ENCODE peak calls at places on chromosomes 3 and 15, in eight cellular contexts. One of them, this sample, is unnamed.

GRCh38 chr3:51373658-51374421 is 11.3 kb upstream of the MANF start:
- DNase-seq in gastrocnemius medialis: no peak
- DNase-seq in uterus: no peak
- DNase-seq in stomach: no peak
- DNase-seq in body of pancreas: no peak
- DNase-seq in adrenal gland: no peak
- DNase-seq in IMR-90: no peak
- DNase-seq in transverse colon: no peak
- DNase-seq in this sample: no peak

GRCh38 chr15:60323322-60323721 is 74.5 kb downstream of the ANXA2 start:
- DNase-seq in gastrocnemius medialis: no peak
- DNase-seq in uterus: no peak
- DNase-seq in stomach: no peak
- DNase-seq in body of pancreas: no peak
- DNase-seq in adrenal gland: no peak
- DNase-seq in IMR-90: no peak
- DNase-seq in transverse colon: no peak
- DNase-seq in this sample: no peak

GRCh38 chr15:96870510-96871039 is 540.1 kb downstream of the NR2F2 start:
- DNase-seq in gastrocnemius medialis: no peak
- DNase-seq in uterus: no peak
- DNase-seq in stomach: no peak
- DNase-seq in body of pancreas: no peak
- DNase-seq in adrenal gland: no peak
- DNase-seq in IMR-90: no peak
- DNase-seq in transverse colon: no peak
- DNase-seq in this sample: no peak

GRCh38 chr3:166471074-166471753 is 634.0 kb upstream of the BCHE start:
- DNase-seq in gastrocnemius medialis: no peak
- DNase-seq in uterus: no peak
- DNase-seq in stomach: no peak
- DNase-seq in body of pancreas: no peak
- DNase-seq in adrenal gland: no peak
- DNase-seq in IMR-90: no peak
- DNase-seq in transverse colon: no peak
- DNase-seq in this sample: no peak

GRCh38 chr3:156677536-156677935 is 3.1 kb downstream of the TIPARP start:
- DNase-seq in gastrocnemius medialis: no peak
- DNase-seq in uterus: no peak
- DNase-seq in stomach: no peak
- DNase-seq in body of pancreas: no peak
- DNase-seq in adrenal gland: no peak
- DNase-seq in IMR-90: no peak
- DNase-seq in transverse colon: no peak
- DNase-seq in this sample: no peak

GRCh38 chr3:38723569-38724391 is 74.3 kb upstream of the SCN5A start:
- DNase-seq in gastrocnemius medialis: no peak
- DNase-seq in uterus: no peak
- DNase-seq in stomach: no peak
- DNase-seq in body of pancreas: peak; percentile 19
- DNase-seq in adrenal gland: no peak
- DNase-seq in IMR-90: no peak
- DNase-seq in transverse colon: no peak
- DNase-seq in this sample: peak; percentile 87

GRCh38 chr15:67178569-67179210 is 75.8 kb downstream of the AAGAB start:
- DNase-seq in gastrocnemius medialis: no peak
- DNase-seq in uterus: peak; percentile 33
- DNase-seq in stomach: no peak
- DNase-seq in body of pancreas: no peak
- DNase-seq in adrenal gland: no peak
- DNase-seq in IMR-90: peak; percentile 99
- DNase-seq in transverse colon: no peak
- DNase-seq in this sample: no peak

GRCh38 chr3:88452228-88452627 is 302.5 kb downstream of the C3orf38 start:
- DNase-seq in gastrocnemius medialis: no peak
- DNase-seq in uterus: no peak
- DNase-seq in stomach: no peak
- DNase-seq in body of pancreas: no peak
- DNase-seq in adrenal gland: no peak
- DNase-seq in IMR-90: no peak
- DNase-seq in transverse colon: no peak
- DNase-seq in this sample: no peak

GRCh38 chr15:73052679-73053397 is 575 bp downstream of the NEO1 start:
- DNase-seq in gastrocnemius medialis: peak; percentile 48
- DNase-seq in uterus: peak; percentile 56
- DNase-seq in stomach: peak; percentile 29
- DNase-seq in body of pancreas: peak; percentile 48
- DNase-seq in adrenal gland: peak; percentile 54
- DNase-seq in IMR-90: peak; percentile 38
- DNase-seq in transverse colon: peak; percentile 62
- DNase-seq in this sample: peak; percentile 33

GRCh38 chr3:156963096-156963495 is 136.9 kb downstream of the LEKR1 start:
- DNase-seq in gastrocnemius medialis: no peak
- DNase-seq in uterus: no peak
- DNase-seq in stomach: no peak
- DNase-seq in body of pancreas: no peak
- DNase-seq in adrenal gland: no peak
- DNase-seq in IMR-90: no peak
- DNase-seq in transverse colon: no peak
- DNase-seq in this sample: no peak

GRCh38 chr3:118990818-118991560 is 43.7 kb downstream of the IGSF11 start:
- DNase-seq in gastrocnemius medialis: no peak
- DNase-seq in uterus: no peak
- DNase-seq in stomach: no peak
- DNase-seq in body of pancreas: no peak
- DNase-seq in adrenal gland: no peak
- DNase-seq in IMR-90: no peak
- DNase-seq in transverse colon: no peak
- DNase-seq in this sample: no peak

GRCh38 chr3:52056521-52056967 is at the start of gene DUSP7:
- DNase-seq in gastrocnemius medialis: peak; percentile 67
- DNase-seq in uterus: peak; percentile 52
- DNase-seq in stomach: peak; percentile 79
- DNase-seq in body of pancreas: peak; percentile 67
- DNase-seq in adrenal gland: peak; percentile 76
- DNase-seq in IMR-90: peak; percentile 46
- DNase-seq in transverse colon: peak; percentile 77
- DNase-seq in this sample: peak; percentile 87

GRCh38 chr15:52787123-52787503 is 3.0 kb downstream of the ONECUT1 start:
- DNase-seq in gastrocnemius medialis: no peak
- DNase-seq in uterus: no peak
- DNase-seq in stomach: no peak
- DNase-seq in body of pancreas: peak; percentile 39
- DNase-seq in adrenal gland: no peak
- DNase-seq in IMR-90: no peak
- DNase-seq in transverse colon: no peak
- DNase-seq in this sample: no peak

GRCh38 chr3:155946178-155946577 is 75.7 kb downstream of the GMPS start:
- DNase-seq in gastrocnemius medialis: no peak
- DNase-seq in uterus: no peak
- DNase-seq in stomach: no peak
- DNase-seq in body of pancreas: no peak
- DNase-seq in adrenal gland: no peak
- DNase-seq in IMR-90: peak; percentile 92
- DNase-seq in transverse colon: no peak
- DNase-seq in this sample: no peak

GRCh38 chr3:24830230-24831152 is 335.8 kb upstream of the THRB start:
- DNase-seq in gastrocnemius medialis: no peak
- DNase-seq in uterus: no peak
- DNase-seq in stomach: peak; percentile 30
- DNase-seq in body of pancreas: peak; percentile 14
- DNase-seq in adrenal gland: no peak
- DNase-seq in IMR-90: no peak
- DNase-seq in transverse colon: peak; percentile 8
- DNase-seq in this sample: peak; percentile 33

GRCh38 chr3:52245322-52246263 is at the start of gene PPM1M:
- DNase-seq in gastrocnemius medialis: peak; percentile 24
- DNase-seq in uterus: peak; percentile 55
- DNase-seq in stomach: peak; percentile 58
- DNase-seq in body of pancreas: peak; percentile 60
- DNase-seq in adrenal gland: peak; percentile 64
- DNase-seq in IMR-90: peak; percentile 31
- DNase-seq in transverse colon: peak; percentile 67
- DNase-seq in this sample: peak; percentile 67

GRCh38 chr3:134366928-134367352 is 7.3 kb downstream of the AMOTL2 start:
- DNase-seq in gastrocnemius medialis: peak; percentile 68
- DNase-seq in uterus: no peak
- DNase-seq in stomach: peak; percentile 67
- DNase-seq in body of pancreas: peak; percentile 49
- DNase-seq in adrenal gland: peak; percentile 57
- DNase-seq in IMR-90: no peak
- DNase-seq in transverse colon: no peak
- DNase-seq in this sample: peak; percentile 51

GRCh38 chr3:185658504-185658912 is 72.4 kb downstream of the SENP2 start:
- DNase-seq in gastrocnemius medialis: peak; percentile 83
- DNase-seq in uterus: peak; percentile 82
- DNase-seq in stomach: peak; percentile 40
- DNase-seq in body of pancreas: peak; percentile 50
- DNase-seq in adrenal gland: peak; percentile 89
- DNase-seq in IMR-90: peak; percentile 99
- DNase-seq in transverse colon: peak; percentile 65
- DNase-seq in this sample: peak; percentile 61

GRCh38 chr15:90711418-90711824 is 5.7 kb upstream of the BLM start:
- DNase-seq in gastrocnemius medialis: no peak
- DNase-seq in uterus: no peak
- DNase-seq in stomach: no peak
- DNase-seq in body of pancreas: no peak
- DNase-seq in adrenal gland: no peak
- DNase-seq in IMR-90: no peak
- DNase-seq in transverse colon: no peak
- DNase-seq in this sample: no peak

GRCh38 chr3:187293977-187294376 is 2.4 kb upstream of the MASP1 start:
- DNase-seq in gastrocnemius medialis: no peak
- DNase-seq in uterus: no peak
- DNase-seq in stomach: no peak
- DNase-seq in body of pancreas: no peak
- DNase-seq in adrenal gland: no peak
- DNase-seq in IMR-90: no peak
- DNase-seq in transverse colon: no peak
- DNase-seq in this sample: no peak

GRCh38 chr15:66901336-66902100 is 163.9 kb upstream of the SMAD3 start:
- DNase-seq in gastrocnemius medialis: no peak
- DNase-seq in uterus: no peak
- DNase-seq in stomach: no peak
- DNase-seq in body of pancreas: no peak
- DNase-seq in adrenal gland: no peak
- DNase-seq in IMR-90: peak; percentile 68
- DNase-seq in transverse colon: no peak
- DNase-seq in this sample: no peak

DNA sequence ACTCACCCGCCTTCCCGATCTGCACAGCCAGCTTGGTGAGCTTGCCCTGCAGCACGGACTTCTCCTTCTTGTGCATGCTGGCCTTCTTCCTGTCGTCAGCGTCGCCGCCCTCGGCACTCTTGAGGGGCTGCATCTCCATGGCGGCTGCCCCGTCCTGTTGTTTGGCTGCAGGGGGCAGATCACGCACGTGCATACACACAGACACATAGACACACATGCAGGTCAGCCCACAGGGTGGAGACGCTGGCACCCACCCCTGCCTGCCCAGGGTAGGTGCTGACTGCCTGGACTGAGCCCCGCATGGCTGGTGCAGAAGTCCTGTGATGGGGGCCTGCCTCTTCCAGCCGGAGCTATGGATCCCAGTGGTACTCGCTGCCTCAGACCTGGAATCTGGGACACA is 57.3 kb upstream of the SEC13 start:
- DNase-seq in gastrocnemius medialis: no peak
- DNase-seq in uterus: no peak
- DNase-seq in stomach: no peak
- DNase-seq in body of pancreas: no peak
- DNase-seq in adrenal gland: no peak
- DNase-seq in IMR-90: no peak
- DNase-seq in transverse colon: no peak
- DNase-seq in this sample: no peak
- H3K4me1 ChIP-seq in gastrocnemius medialis: peaks cover 36% of the 10 kb centered on the region
- H3K4me1 ChIP-seq in uterus: no peaks in the 10 kb centered on the region
- H3K4me1 ChIP-seq in stomach: peaks cover 8% of the 10 kb centered on the region
- H3K4me1 ChIP-seq in body of pancreas: no peaks in the 10 kb centered on the region
- H3K4me1 ChIP-seq in adrenal gland: no peaks in the 10 kb centered on the region
- H3K4me1 ChIP-seq in IMR-90: peaks cover 3% of the 10 kb centered on the region
- H3K4me1 ChIP-seq in transverse colon: no peaks in the 10 kb centered on the region
- H3K4me1 ChIP-seq in this sample: peaks cover 16% of the 10 kb centered on the region

DNA sequence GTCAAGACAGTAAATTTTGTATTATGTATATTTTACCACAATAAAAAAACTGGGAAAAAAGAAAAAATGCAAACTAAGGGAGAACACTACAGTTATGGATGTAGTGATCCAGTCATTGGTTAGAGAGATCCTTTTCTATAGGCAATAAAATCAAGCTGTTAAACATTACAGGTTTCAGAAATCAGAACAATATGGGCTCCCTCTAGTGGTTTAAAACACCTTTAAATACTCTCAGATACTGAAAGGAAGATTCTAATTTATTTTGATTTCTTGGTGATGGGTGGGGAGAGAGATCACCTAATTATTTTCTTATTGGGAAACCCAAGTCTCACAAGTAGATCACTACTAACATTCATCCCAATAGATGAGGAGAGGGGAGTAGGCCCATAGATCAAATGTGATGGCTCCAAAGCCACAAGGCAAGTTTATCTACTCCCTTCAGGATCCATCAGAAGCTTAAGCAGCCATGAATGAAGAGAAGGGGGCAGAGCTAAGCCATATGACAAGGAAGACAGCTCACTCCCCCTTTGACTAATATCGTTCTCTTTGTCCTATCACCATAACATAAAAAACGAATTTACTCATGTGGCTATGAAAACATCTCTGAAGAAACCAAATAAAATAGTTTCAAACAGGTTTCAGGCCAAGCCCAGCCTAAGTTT is 118.6 kb downstream of the ANO10 start:
- DNase-seq in gastrocnemius medialis: no peak
- DNase-seq in uterus: no peak
- DNase-seq in stomach: no peak
- DNase-seq in body of pancreas: no peak
- DNase-seq in adrenal gland: no peak
- DNase-seq in IMR-90: peak; percentile 46
- DNase-seq in transverse colon: no peak
- DNase-seq in this sample: no peak
- H3K27ac ChIP-seq in gastrocnemius medialis: no peak overlapping the region
- H3K27ac ChIP-seq in uterus: no peak overlapping the region
- H3K27ac ChIP-seq in stomach: no peak overlapping the region
- H3K27ac ChIP-seq in body of pancreas: no peak overlapping the region
- H3K27ac ChIP-seq in adrenal gland: no peak overlapping the region
- H3K27ac ChIP-seq in IMR-90: no peak overlapping the region
- H3K27ac ChIP-seq in transverse colon: no peak overlapping the region
- H3K27ac ChIP-seq in this sample: no peak overlapping the region

GRCh38 chr15:47288794-47289193 is 428.5 kb upstream of the SEMA6D start:
- DNase-seq in gastrocnemius medialis: no peak
- DNase-seq in uterus: no peak
- DNase-seq in stomach: no peak
- DNase-seq in body of pancreas: no peak
- DNase-seq in adrenal gland: no peak
- DNase-seq in IMR-90: no peak
- DNase-seq in transverse colon: no peak
- DNase-seq in this sample: no peak

GRCh38 chr15:47283231-47283630 is 434.1 kb upstream of the SEMA6D start:
- DNase-seq in gastrocnemius medialis: no peak
- DNase-seq in uterus: no peak
- DNase-seq in stomach: no peak
- DNase-seq in body of pancreas: no peak
- DNase-seq in adrenal gland: no peak
- DNase-seq in IMR-90: no peak
- DNase-seq in transverse colon: no peak
- DNase-seq in this sample: no peak
- TF ChIP-seq POLR2A in gastrocnemius medialis: no peak
- TF ChIP-seq POLR2A in uterus: no peak
- TF ChIP-seq POLR2A in stomach: no peak
- TF ChIP-seq POLR2A in body of pancreas: no peak
- TF ChIP-seq POLR2A in adrenal gland: no peak
- TF ChIP-seq POLR2A in IMR-90: no peak
- TF ChIP-seq POLR2A in transverse colon: no peak
- TF ChIP-seq POLR2A in this sample: no peak

GRCh38 chr3:55615039-55615693 is 128.1 kb upstream of the WNT5A start:
- DNase-seq in gastrocnemius medialis: no peak
- DNase-seq in uterus: no peak
- DNase-seq in stomach: no peak
- DNase-seq in body of pancreas: no peak
- DNase-seq in adrenal gland: no peak
- DNase-seq in IMR-90: peak; percentile 41
- DNase-seq in transverse colon: no peak
- DNase-seq in this sample: no peak
- H3K4me1 ChIP-seq in gastrocnemius medialis: no peaks in the 10 kb centered on the region
- H3K4me1 ChIP-seq in uterus: no peaks in the 10 kb centered on the region
- H3K4me1 ChIP-seq in stomach: no peaks in the 10 kb centered on the region
- H3K4me1 ChIP-seq in body of pancreas: peaks cover 27% of the 10 kb centered on the region
- H3K4me1 ChIP-seq in adrenal gland: no peaks in the 10 kb centered on the region
- H3K4me1 ChIP-seq in IMR-90: peaks cover 2% of the 10 kb centered on the region
- H3K4me1 ChIP-seq in transverse colon: peaks cover 3% of the 10 kb centered on the region
- H3K4me1 ChIP-seq in this sample: no peaks in the 10 kb centered on the region

This sample was measured in heart left ventricle.